ENCODE peak calls at places on chromosomes 4 and X, in six cellular contexts. B is suprapubic skin, D is spleen, H is sigmoid colon, V is transverse colon, T is vagina. R is an unnamed sample.

GRCh38 chr4:112526061-112526460 is 10.1 kb upstream of the NEUROG2 start:
- DNase-seq in B (no peak), D (no peak), H (no peak), V (no peak), T (no peak), R (no peak)

GRCh38 chr4:141046255-141046654 is 87.0 kb downstream of the RNF150 start:
- DNase-seq in B (no peak), D (no peak), H (peak; percentile 78), V (no peak), T (no peak), R (no peak)

GRCh38 chrX:115584715-115585114 is 23.7 kb downstream of the PLS3 start:
- DNase-seq in B (no peak), D (no peak), H (no peak), V (no peak), T (no peak), R (no peak)

GRCh38 chr4:128006592-128006991 is 41.4 kb downstream of the ABHD18 start:
- DNase-seq in B (no peak), D (no peak), H (no peak), V (no peak), T (no peak), R (no peak)

GRCh38 chrX:148567779-148568178 is 67.4 kb downstream of the AFF2 start:
- DNase-seq in B (no peak), D (no peak), H (no peak), V (no peak), T (no peak), R (no peak)

GRCh38 chr4:65193985-65194384 is 476.3 kb downstream of the EPHA5 start:
- DNase-seq in B (no peak), D (no peak), H (no peak), V (no peak), T (no peak), R (no peak)

GRCh38 chr4:10655968-10656367 is 28.6 kb downstream of the CLNK start:
- DNase-seq in B (no peak), D (no peak), H (no peak), V (no peak), T (no peak), R (no peak)

GRCh38 chr4:159008671-159009070 is 94.2 kb upstream of the RAPGEF2 start:
- DNase-seq in B (no peak), D (no peak), H (no peak), V (no peak), T (no peak), R (no peak)

GRCh38 chr4:185794637-185795036 is 17.4 kb downstream of the SORBS2 start:
- DNase-seq in B (no peak), D (no peak), H (no peak), V (no peak), T (no peak), R (no peak)

GRCh38 chrX:123476636-123477219 is 256.1 kb downstream of the THOC2 start:
- DNase-seq in B (no peak), D (no peak), H (no peak), V (no peak), T (no peak), R (no peak)

GRCh38 chrX:95330292-95330691 is 1354.3 kb upstream of the DIAPH2 start:
- DNase-seq in B (no peak), D (no peak), H (no peak), V (no peak), T (no peak), R (no peak)

GRCh38 chr4:145285928-145286327 is 105.5 kb upstream of the OTUD4 start:
- DNase-seq in B (no peak), D (no peak), H (no peak), V (no peak), T (no peak), R (no peak)

GRCh38 chr4:23384741-23385140 is 505.1 kb downstream of the PPARGC1A start:
- DNase-seq in B (no peak), D (no peak), H (no peak), V (no peak), T (no peak), R (no peak)

GRCh38 chrX:34365482-34365881 is 233.4 kb upstream of the FAM47A start:
- DNase-seq in B (no peak), D (no peak), H (no peak), V (no peak), T (no peak), R (no peak)

GRCh38 chr4:89894654-89895652 is at the start of gene MMRN1:
- DNase-seq in B (no peak), D (no peak), H (no peak), V (no peak), T (no peak), R (no peak)
- H3K4me1 ChIP-seq in B (no peaks in the 10 kb centered on the region), D (peaks cover 14% of the 10 kb centered on the region), H (no peaks in the 10 kb centered on the region), V (no peaks in the 10 kb centered on the region), T (no peaks in the 10 kb centered on the region), R (no peaks in the 10 kb centered on the region)

GRCh38 chrX:71183341-71183740 is 38.7 kb downstream of the NLGN3 start:
- DNase-seq in B (no peak), D (no peak), H (no peak), V (no peak), T (no peak), R (no peak)

GRCh38 chrX:71184092-71184491 is 38.9 kb upstream of the GJB1 start:
- DNase-seq in B (no peak), D (no peak), H (no peak), V (no peak), T (no peak), R (no peak)

GRCh38 chrX:71184803-71185495 is 38.1 kb upstream of the GJB1 start:
- DNase-seq in B (no peak), D (no peak), H (no peak), V (no peak), T (no peak), R (peak; percentile 13)

GRCh38 chrX:71181558-71181909 is 36.9 kb downstream of the NLGN3 start:
- DNase-seq in B (no peak), D (no peak), H (no peak), V (peak; percentile 34), T (no peak), R (no peak)

DNA sequence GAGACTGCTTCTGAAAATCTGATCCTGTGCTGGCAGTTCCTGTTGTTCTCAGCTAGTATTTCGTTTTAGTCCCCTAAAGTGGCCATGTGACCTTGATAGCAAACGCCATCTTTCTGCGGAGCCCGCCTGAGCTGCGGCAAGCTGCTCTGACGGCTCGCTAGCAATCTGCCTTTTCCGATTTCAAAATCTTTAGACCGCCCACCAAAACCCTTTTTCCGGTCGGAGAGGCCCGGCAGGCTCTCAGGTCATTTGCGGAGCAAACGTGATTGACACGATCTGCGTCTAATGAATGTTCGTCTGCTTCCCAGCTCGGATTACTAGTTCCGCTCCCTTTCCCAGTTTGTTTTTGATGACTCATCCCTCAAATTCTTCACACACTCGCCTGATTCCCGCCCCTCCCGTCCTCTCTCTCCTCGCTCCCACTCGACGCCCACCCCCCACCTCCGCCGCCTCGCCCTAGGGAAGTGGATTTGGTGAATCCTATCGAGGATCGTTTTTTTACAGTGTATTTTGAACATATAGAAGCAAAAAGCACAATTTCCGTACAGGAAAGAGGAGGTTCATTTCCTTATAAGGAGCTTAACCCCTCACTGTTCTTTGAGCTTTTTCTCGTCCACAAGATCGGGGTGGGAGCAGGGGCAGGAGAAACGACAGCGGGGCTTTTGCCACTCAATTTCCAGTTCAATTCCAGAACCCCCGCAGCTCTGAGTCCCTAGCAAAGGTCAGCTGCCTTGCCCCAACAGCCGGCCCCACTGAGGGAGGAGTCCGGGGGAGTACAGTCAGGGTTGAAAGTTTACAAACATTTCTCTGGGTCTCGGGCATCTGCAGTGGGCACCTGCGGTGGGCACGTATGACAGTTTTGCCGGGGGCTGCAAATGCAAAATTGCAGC is 37.5 kb downstream of the NLGN3 start:
- DNase-seq in B (peak; percentile 89), D (peak; percentile 92), H (peak; percentile 94), V (peak; percentile 88), T (peak; percentile 95), R (peak; percentile 88)
- TF ChIP-seq POLR2A in B (peak; percentile 31), D (no peak), H (peak; percentile 65), V (peak; percentile 75), T (peak; percentile 74), R (peak; percentile 76)

DNA sequence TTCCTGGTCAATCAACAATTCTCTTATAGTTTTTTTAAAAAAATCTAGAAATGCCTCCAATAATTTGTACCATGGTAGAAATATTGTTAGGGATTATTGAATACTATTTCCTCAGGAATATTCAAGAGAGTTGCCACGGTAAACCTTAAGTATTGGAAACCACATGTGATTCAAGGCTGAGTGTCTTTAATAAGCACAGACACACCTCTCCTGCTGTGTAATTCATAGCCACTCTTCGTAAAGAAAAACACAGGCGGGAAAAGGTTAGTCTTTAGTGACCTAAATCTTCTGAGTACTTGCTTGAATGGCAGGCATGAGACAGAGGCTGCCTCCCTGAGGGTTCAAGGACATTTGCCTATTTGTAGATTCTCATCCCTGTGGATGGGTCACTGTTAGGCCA is 342.8 kb upstream of the ADGRL3 start:
- DNase-seq in B (no peak), D (no peak), H (no peak), V (no peak), T (no peak), R (no peak)
- TF ChIP-seq POLR2AphosphoS5 in B (no peak), D (no peak), H (no peak), V (no peak), T (no peak), R (no peak)

GRCh38 chr4:139647952-139648351 is 17.7 kb upstream of the MGST2 start:
- DNase-seq in B (no peak), D (no peak), H (no peak), V (no peak), T (no peak), R (no peak)
- H3K4me1 ChIP-seq in B (peaks cover 4% of the 10 kb centered on the region), D (peaks cover 6% of the 10 kb centered on the region), H (no peaks in the 10 kb centered on the region), V (peaks cover 4% of the 10 kb centered on the region), T (no peaks in the 10 kb centered on the region), R (no peaks in the 10 kb centered on the region)

GRCh38 chrX:103687696-103688191 is 1.2 kb upstream of the MORF4L2 start:
- DNase-seq in B (peak; percentile 74), D (no peak), H (peak; percentile 82), V (peak; percentile 67), T (no peak), R (peak; percentile 61)
- TF ChIP-seq POLR2A in B (no peak), D (no peak), H (no peak), V (no peak), T (no peak), R (peak; percentile 32)

GRCh38 chrX:54042609-54043010 is 1.7 kb downstream of the PHF8 start:
- DNase-seq in B (no peak), D (peak; percentile 82), H (peak; percentile 68), V (peak; percentile 33), T (no peak), R (peak; percentile 8)
- TF ChIP-seq POLR2AphosphoS5 in B (no peak), D (peak; percentile 31), H (no peak), V (no peak), T (no peak), R (no peak)

DNA sequence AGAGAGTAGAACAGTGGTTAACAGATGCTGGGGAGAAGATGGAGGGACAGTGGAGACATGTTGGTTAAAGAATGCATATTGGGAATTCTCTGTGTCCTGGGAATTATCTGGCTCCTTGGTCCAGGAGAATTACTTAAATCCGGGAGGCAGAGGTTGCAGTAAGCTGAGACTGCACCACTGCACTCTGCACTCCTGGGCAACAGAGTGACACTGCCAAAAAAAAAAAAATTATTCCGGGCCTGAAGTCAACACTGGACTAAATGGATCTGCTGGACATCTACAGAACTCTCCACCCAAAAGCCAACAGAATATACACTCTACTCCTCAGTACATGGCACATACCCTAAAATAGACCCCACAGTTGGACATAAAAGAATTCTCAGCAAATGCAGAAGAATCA is 400.0 kb upstream of the CXorf51B start:
- DNase-seq in B (no peak), D (no peak), H (no peak), V (no peak), T (no peak), R (no peak)
- H3K4me1 ChIP-seq in B (no peaks in the 10 kb centered on the region), D (no peaks in the 10 kb centered on the region), H (no peaks in the 10 kb centered on the region), V (no peaks in the 10 kb centered on the region), T (no peaks in the 10 kb centered on the region), R (no peaks in the 10 kb centered on the region)